ENCODE peak calls at places on chromosomes 2 and 18, in five cellular contexts. One of them, this sample, is unnamed.

GRCh38 chr18:58392336-58393000 is 236.4 kb downstream of the ALPK2 start:
- DNase-seq in AG09319: no peak
- DNase-seq in activated CD4-positive, alpha-beta T cell treated with anti-CD3 and anti-CD28 coated beads, Interleukin-2, amount 10 ng/mL, durations not matched to agents 24 days and 14 days: no peak
- DNase-seq in hepatic stellate cell: no peak
- DNase-seq in WTC11: no peak
- DNase-seq in this sample: peak; percentile 81

GRCh38 chr2:218980800-218981389 is 4.1 kb downstream of the FEV start:
- DNase-seq in AG09319: no peak
- DNase-seq in activated CD4-positive, alpha-beta T cell treated with anti-CD3 and anti-CD28 coated beads, Interleukin-2, amount 10 ng/mL, durations not matched to agents 24 days and 14 days: no peak
- DNase-seq in hepatic stellate cell: no peak
- DNase-seq in WTC11: no peak
- DNase-seq in this sample: no peak

GRCh38 chr2:5590836-5591235 is 101.3 kb upstream of the SOX11 start:
- DNase-seq in AG09319: no peak
- DNase-seq in activated CD4-positive, alpha-beta T cell treated with anti-CD3 and anti-CD28 coated beads, Interleukin-2, amount 10 ng/mL, durations not matched to agents 24 days and 14 days: no peak
- DNase-seq in hepatic stellate cell: no peak
- DNase-seq in WTC11: no peak
- DNase-seq in this sample: no peak

GRCh38 chr2:127097841-127098651 is 8.9 kb downstream of the BIN1 start:
- DNase-seq in AG09319: no peak
- DNase-seq in activated CD4-positive, alpha-beta T cell treated with anti-CD3 and anti-CD28 coated beads, Interleukin-2, amount 10 ng/mL, durations not matched to agents 24 days and 14 days: no peak
- DNase-seq in hepatic stellate cell: no peak
- DNase-seq in WTC11: no peak
- DNase-seq in this sample: no peak

GRCh38 chr2:187917535-187917934 is 363.3 kb upstream of the TFPI start:
- DNase-seq in AG09319: no peak
- DNase-seq in activated CD4-positive, alpha-beta T cell treated with anti-CD3 and anti-CD28 coated beads, Interleukin-2, amount 10 ng/mL, durations not matched to agents 24 days and 14 days: no peak
- DNase-seq in hepatic stellate cell: peak; percentile 15
- DNase-seq in WTC11: no peak
- DNase-seq in this sample: no peak

GRCh38 chr2:134440336-134440909 is 186.6 kb downstream of the MGAT5 start:
- DNase-seq in AG09319: no peak
- DNase-seq in activated CD4-positive, alpha-beta T cell treated with anti-CD3 and anti-CD28 coated beads, Interleukin-2, amount 10 ng/mL, durations not matched to agents 24 days and 14 days: no peak
- DNase-seq in hepatic stellate cell: no peak
- DNase-seq in WTC11: no peak
- DNase-seq in this sample: no peak

GRCh38 chr2:157839822-157840221 is 36.3 kb downstream of the ACVR1 start:
- DNase-seq in AG09319: no peak
- DNase-seq in activated CD4-positive, alpha-beta T cell treated with anti-CD3 and anti-CD28 coated beads, Interleukin-2, amount 10 ng/mL, durations not matched to agents 24 days and 14 days: no peak
- DNase-seq in hepatic stellate cell: no peak
- DNase-seq in WTC11: no peak
- DNase-seq in this sample: no peak

GRCh38 chr2:168247341-168248305 is at the start of gene STK39:
- DNase-seq in AG09319: no peak
- DNase-seq in activated CD4-positive, alpha-beta T cell treated with anti-CD3 and anti-CD28 coated beads, Interleukin-2, amount 10 ng/mL, durations not matched to agents 24 days and 14 days: peak; percentile 92
- DNase-seq in hepatic stellate cell: peak; percentile 73
- DNase-seq in WTC11: peak; percentile 82
- DNase-seq in this sample: peak; percentile 50

GRCh38 chr2:159497256-159497655 is 119.1 kb downstream of the BAZ2B start:
- DNase-seq in AG09319: peak; percentile 29
- DNase-seq in activated CD4-positive, alpha-beta T cell treated with anti-CD3 and anti-CD28 coated beads, Interleukin-2, amount 10 ng/mL, durations not matched to agents 24 days and 14 days: no peak
- DNase-seq in hepatic stellate cell: peak; percentile 78
- DNase-seq in WTC11: no peak
- DNase-seq in this sample: peak; percentile 85

GRCh38 chr2:144322379-144322778 is 197.5 kb downstream of the ZEB2 start:
- DNase-seq in AG09319: peak; percentile 25
- DNase-seq in activated CD4-positive, alpha-beta T cell treated with anti-CD3 and anti-CD28 coated beads, Interleukin-2, amount 10 ng/mL, durations not matched to agents 24 days and 14 days: no peak
- DNase-seq in hepatic stellate cell: no peak
- DNase-seq in WTC11: no peak
- DNase-seq in this sample: no peak

GRCh38 chr2:218030409-218031195 is 27.8 kb upstream of the TNS1 start:
- DNase-seq in AG09319: no peak
- DNase-seq in activated CD4-positive, alpha-beta T cell treated with anti-CD3 and anti-CD28 coated beads, Interleukin-2, amount 10 ng/mL, durations not matched to agents 24 days and 14 days: no peak
- DNase-seq in hepatic stellate cell: peak; percentile 4
- DNase-seq in WTC11: no peak
- DNase-seq in this sample: no peak

GRCh38 chr2:207416936-207417718 is 112.6 kb upstream of the CREB1 start:
- DNase-seq in AG09319: no peak
- DNase-seq in activated CD4-positive, alpha-beta T cell treated with anti-CD3 and anti-CD28 coated beads, Interleukin-2, amount 10 ng/mL, durations not matched to agents 24 days and 14 days: no peak
- DNase-seq in hepatic stellate cell: no peak
- DNase-seq in WTC11: no peak
- DNase-seq in this sample: peak; percentile 82

GRCh38 chr2:444937-445884 is 157.3 kb upstream of the ALKAL2 start:
- DNase-seq in AG09319: no peak
- DNase-seq in activated CD4-positive, alpha-beta T cell treated with anti-CD3 and anti-CD28 coated beads, Interleukin-2, amount 10 ng/mL, durations not matched to agents 24 days and 14 days: peak; percentile 81
- DNase-seq in hepatic stellate cell: no peak
- DNase-seq in WTC11: no peak
- DNase-seq in this sample: no peak

GRCh38 chr2:226078656-226079055 is 679.1 kb downstream of the NYAP2 start:
- DNase-seq in AG09319: no peak
- DNase-seq in activated CD4-positive, alpha-beta T cell treated with anti-CD3 and anti-CD28 coated beads, Interleukin-2, amount 10 ng/mL, durations not matched to agents 24 days and 14 days: no peak
- DNase-seq in hepatic stellate cell: no peak
- DNase-seq in WTC11: no peak
- DNase-seq in this sample: peak; percentile 31

GRCh38 chr18:48351216-48352050 is 57.8 kb downstream of the ZBTB7C start:
- DNase-seq in AG09319: no peak
- DNase-seq in activated CD4-positive, alpha-beta T cell treated with anti-CD3 and anti-CD28 coated beads, Interleukin-2, amount 10 ng/mL, durations not matched to agents 24 days and 14 days: no peak
- DNase-seq in hepatic stellate cell: no peak
- DNase-seq in WTC11: no peak
- DNase-seq in this sample: no peak

GRCh38 chr18:6525593-6525992 is 110.9 kb upstream of the L3MBTL4 start:
- DNase-seq in AG09319: no peak
- DNase-seq in activated CD4-positive, alpha-beta T cell treated with anti-CD3 and anti-CD28 coated beads, Interleukin-2, amount 10 ng/mL, durations not matched to agents 24 days and 14 days: no peak
- DNase-seq in hepatic stellate cell: no peak
- DNase-seq in WTC11: no peak
- DNase-seq in this sample: no peak

GRCh38 chr18:62425465-62426190 is 97.2 kb upstream of the ZCCHC2 start:
- DNase-seq in AG09319: peak; percentile 95
- DNase-seq in activated CD4-positive, alpha-beta T cell treated with anti-CD3 and anti-CD28 coated beads, Interleukin-2, amount 10 ng/mL, durations not matched to agents 24 days and 14 days: peak; percentile 92
- DNase-seq in hepatic stellate cell: peak; percentile 64
- DNase-seq in WTC11: peak; percentile 57
- DNase-seq in this sample: peak; percentile 79

GRCh38 chr18:4510709-4511108 is 55.6 kb upstream of the DLGAP1 start:
- DNase-seq in AG09319: no peak
- DNase-seq in activated CD4-positive, alpha-beta T cell treated with anti-CD3 and anti-CD28 coated beads, Interleukin-2, amount 10 ng/mL, durations not matched to agents 24 days and 14 days: no peak
- DNase-seq in hepatic stellate cell: no peak
- DNase-seq in WTC11: no peak
- DNase-seq in this sample: no peak

GRCh38 chr2:29238497-29238896 is 123.3 kb downstream of the CLIP4 start:
- DNase-seq in AG09319: no peak
- DNase-seq in activated CD4-positive, alpha-beta T cell treated with anti-CD3 and anti-CD28 coated beads, Interleukin-2, amount 10 ng/mL, durations not matched to agents 24 days and 14 days: no peak
- DNase-seq in hepatic stellate cell: peak; percentile 75
- DNase-seq in WTC11: peak; percentile 69
- DNase-seq in this sample: no peak

GRCh38 chr2:227038550-227039189 is 125.3 kb downstream of the COL4A4 start:
- DNase-seq in AG09319: no peak
- DNase-seq in activated CD4-positive, alpha-beta T cell treated with anti-CD3 and anti-CD28 coated beads, Interleukin-2, amount 10 ng/mL, durations not matched to agents 24 days and 14 days: no peak
- DNase-seq in hepatic stellate cell: no peak
- DNase-seq in WTC11: no peak
- DNase-seq in this sample: no peak

GRCh38 chr2:212520340-212520739 is 18.3 kb downstream of the ERBB4 start:
- DNase-seq in AG09319: no peak
- DNase-seq in activated CD4-positive, alpha-beta T cell treated with anti-CD3 and anti-CD28 coated beads, Interleukin-2, amount 10 ng/mL, durations not matched to agents 24 days and 14 days: no peak
- DNase-seq in hepatic stellate cell: no peak
- DNase-seq in WTC11: no peak
- DNase-seq in this sample: peak; percentile 16

GRCh38 chr18:26185267-26185666 is 41.0 kb upstream of the TAF4B start:
- DNase-seq in AG09319: no peak
- DNase-seq in activated CD4-positive, alpha-beta T cell treated with anti-CD3 and anti-CD28 coated beads, Interleukin-2, amount 10 ng/mL, durations not matched to agents 24 days and 14 days: no peak
- DNase-seq in hepatic stellate cell: no peak
- DNase-seq in WTC11: no peak
- DNase-seq in this sample: no peak

GRCh38 chr2:174449033-174449432 is 37.8 kb downstream of the GPR155 start:
- DNase-seq in AG09319: no peak
- DNase-seq in activated CD4-positive, alpha-beta T cell treated with anti-CD3 and anti-CD28 coated beads, Interleukin-2, amount 10 ng/mL, durations not matched to agents 24 days and 14 days: no peak
- DNase-seq in hepatic stellate cell: no peak
- DNase-seq in WTC11: no peak
- DNase-seq in this sample: no peak

GRCh38 chr2:70010222-70011111 is 49.0 kb upstream of the ASPRV1 start:
- DNase-seq in AG09319: no peak
- DNase-seq in activated CD4-positive, alpha-beta T cell treated with anti-CD3 and anti-CD28 coated beads, Interleukin-2, amount 10 ng/mL, durations not matched to agents 24 days and 14 days: no peak
- DNase-seq in hepatic stellate cell: no peak
- DNase-seq in WTC11: no peak
- DNase-seq in this sample: no peak

GRCh38 chr2:44596537-44597320 is 235.0 kb downstream of the CAMKMT start:
- DNase-seq in AG09319: no peak
- DNase-seq in activated CD4-positive, alpha-beta T cell treated with anti-CD3 and anti-CD28 coated beads, Interleukin-2, amount 10 ng/mL, durations not matched to agents 24 days and 14 days: no peak
- DNase-seq in hepatic stellate cell: no peak
- DNase-seq in WTC11: no peak
- DNase-seq in this sample: no peak

GRCh38 chr2:96145028-96145939 is at the start of gene DUSP2:
- DNase-seq in AG09319: no peak
- DNase-seq in activated CD4-positive, alpha-beta T cell treated with anti-CD3 and anti-CD28 coated beads, Interleukin-2, amount 10 ng/mL, durations not matched to agents 24 days and 14 days: peak; percentile 97
- DNase-seq in hepatic stellate cell: peak; percentile 77
- DNase-seq in WTC11: peak; percentile 54
- DNase-seq in this sample: no peak

GRCh38 chr2:214410918-214411554 is at the start of gene VWC2L:
- DNase-seq in AG09319: peak; percentile 54
- DNase-seq in activated CD4-positive, alpha-beta T cell treated with anti-CD3 and anti-CD28 coated beads, Interleukin-2, amount 10 ng/mL, durations not matched to agents 24 days and 14 days: peak; percentile 80
- DNase-seq in hepatic stellate cell: peak; percentile 31
- DNase-seq in WTC11: peak; percentile 91
- DNase-seq in this sample: peak; percentile 34

GRCh38 chr18:63292844-63293683 is 26.5 kb downstream of the BCL2 start:
- DNase-seq in AG09319: no peak
- DNase-seq in activated CD4-positive, alpha-beta T cell treated with anti-CD3 and anti-CD28 coated beads, Interleukin-2, amount 10 ng/mL, durations not matched to agents 24 days and 14 days: no peak
- DNase-seq in hepatic stellate cell: no peak
- DNase-seq in WTC11: no peak
- DNase-seq in this sample: no peak

GRCh38 chr2:220747736-220748135 is 824.4 kb downstream of the EPHA4 start:
- DNase-seq in AG09319: no peak
- DNase-seq in activated CD4-positive, alpha-beta T cell treated with anti-CD3 and anti-CD28 coated beads, Interleukin-2, amount 10 ng/mL, durations not matched to agents 24 days and 14 days: no peak
- DNase-seq in hepatic stellate cell: no peak
- DNase-seq in WTC11: no peak
- DNase-seq in this sample: no peak

GRCh38 chr2:43133708-43134570 is 92.5 kb downstream of the ZFP36L2 start:
- DNase-seq in AG09319: no peak
- DNase-seq in activated CD4-positive, alpha-beta T cell treated with anti-CD3 and anti-CD28 coated beads, Interleukin-2, amount 10 ng/mL, durations not matched to agents 24 days and 14 days: peak; percentile 92
- DNase-seq in hepatic stellate cell: no peak
- DNase-seq in WTC11: no peak
- DNase-seq in this sample: no peak

GRCh38 chr18:44876749-44877148 is 196.1 kb downstream of the SETBP1 start:
- DNase-seq in AG09319: no peak
- DNase-seq in activated CD4-positive, alpha-beta T cell treated with anti-CD3 and anti-CD28 coated beads, Interleukin-2, amount 10 ng/mL, durations not matched to agents 24 days and 14 days: no peak
- DNase-seq in hepatic stellate cell: no peak
- DNase-seq in WTC11: no peak
- DNase-seq in this sample: no peak

GRCh38 chr2:119264781-119265692 is 41.4 kb downstream of the STEAP3 start:
- DNase-seq in AG09319: no peak
- DNase-seq in activated CD4-positive, alpha-beta T cell treated with anti-CD3 and anti-CD28 coated beads, Interleukin-2, amount 10 ng/mL, durations not matched to agents 24 days and 14 days: peak; percentile 73
- DNase-seq in hepatic stellate cell: peak; percentile 63
- DNase-seq in WTC11: peak; percentile 71
- DNase-seq in this sample: peak; percentile 53

GRCh38 chr18:35139517-35139916 is 98.3 kb downstream of the MAPRE2 start:
- DNase-seq in AG09319: no peak
- DNase-seq in activated CD4-positive, alpha-beta T cell treated with anti-CD3 and anti-CD28 coated beads, Interleukin-2, amount 10 ng/mL, durations not matched to agents 24 days and 14 days: no peak
- DNase-seq in hepatic stellate cell: no peak
- DNase-seq in WTC11: no peak
- DNase-seq in this sample: no peak

GRCh38 chr18:22020127-22020866 is 149.1 kb upstream of the GATA6 start:
- DNase-seq in AG09319: no peak
- DNase-seq in activated CD4-positive, alpha-beta T cell treated with anti-CD3 and anti-CD28 coated beads, Interleukin-2, amount 10 ng/mL, durations not matched to agents 24 days and 14 days: no peak
- DNase-seq in hepatic stellate cell: no peak
- DNase-seq in WTC11: no peak
- DNase-seq in this sample: no peak

GRCh38 chr2:140639628-140640027 is 1491.2 kb downstream of the LRP1B start:
- DNase-seq in AG09319: no peak
- DNase-seq in activated CD4-positive, alpha-beta T cell treated with anti-CD3 and anti-CD28 coated beads, Interleukin-2, amount 10 ng/mL, durations not matched to agents 24 days and 14 days: no peak
- DNase-seq in hepatic stellate cell: no peak
- DNase-seq in WTC11: no peak
- DNase-seq in this sample: no peak

GRCh38 chr2:6917761-6918421 is 679 bp downstream of the RNF144A start:
- DNase-seq in AG09319: no peak
- DNase-seq in activated CD4-positive, alpha-beta T cell treated with anti-CD3 and anti-CD28 coated beads, Interleukin-2, amount 10 ng/mL, durations not matched to agents 24 days and 14 days: peak; percentile 72
- DNase-seq in hepatic stellate cell: no peak
- DNase-seq in WTC11: no peak
- DNase-seq in this sample: no peak

GRCh38 chr2:215465246-215465645 is 29.4 kb upstream of the FN1 start:
- DNase-seq in AG09319: no peak
- DNase-seq in activated CD4-positive, alpha-beta T cell treated with anti-CD3 and anti-CD28 coated beads, Interleukin-2, amount 10 ng/mL, durations not matched to agents 24 days and 14 days: no peak
- DNase-seq in hepatic stellate cell: no peak
- DNase-seq in WTC11: no peak
- DNase-seq in this sample: no peak

GRCh38 chr2:192298664-192299063 is 103.9 kb upstream of the TMEFF2 start:
- DNase-seq in AG09319: no peak
- DNase-seq in activated CD4-positive, alpha-beta T cell treated with anti-CD3 and anti-CD28 coated beads, Interleukin-2, amount 10 ng/mL, durations not matched to agents 24 days and 14 days: no peak
- DNase-seq in hepatic stellate cell: no peak
- DNase-seq in WTC11: no peak
- DNase-seq in this sample: no peak

GRCh38 chr2:138373993-138374408 is 127.6 kb upstream of the SPOPL start:
- DNase-seq in AG09319: peak; percentile 19
- DNase-seq in activated CD4-positive, alpha-beta T cell treated with anti-CD3 and anti-CD28 coated beads, Interleukin-2, amount 10 ng/mL, durations not matched to agents 24 days and 14 days: no peak
- DNase-seq in hepatic stellate cell: peak; percentile 20
- DNase-seq in WTC11: no peak
- DNase-seq in this sample: peak; percentile 58

This sample was measured in RCC 7860.